ENCODE peak calls at places on chromosomes 4 and X, in eight cellular contexts. I, O, V, T, Y, B, M and G are unnamed samples.

GRCh38 chr4:82044141-82044993 is 329.4 kb downstream of the HNRNPD start:
- DNase-seq in I (no peak), O (peak), V (no peak), T (peak), Y (peak), B (no peak), M (peak), G (no peak)

GRCh38 chr4:68434836-68435235 is 12.4 kb upstream of the TMPRSS11E start:
- DNase-seq in I (no peak), O (no peak), V (no peak), T (no peak), Y (no peak), B (no peak), M (no peak), G (no peak)

GRCh38 chr4:144817081-144817480 is 171.1 kb downstream of the HHIP start:
- DNase-seq in I (no peak), O (peak), V (no peak), T (no peak), Y (no peak), B (no peak), M (no peak), G (no peak)

GRCh38 chr4:57100979-57101629 is 9.1 kb downstream of the IGFBP7 start:
- DNase-seq in I (no peak), O (no peak), V (no peak), T (no peak), Y (peak), B (no peak), M (no peak), G (no peak)

GRCh38 chr4:122996350-122996749 is 74.0 kb upstream of the NUDT6 start:
- DNase-seq in I (no peak), O (no peak), V (no peak), T (no peak), Y (no peak), B (no peak), M (no peak), G (no peak)

GRCh38 chr4:81960968-81961367 is 412.8 kb downstream of the HNRNPD start:
- DNase-seq in I (no peak), O (no peak), V (no peak), T (no peak), Y (no peak), B (no peak), M (no peak), G (no peak)

GRCh38 chrX:46653482-46653881 is 79.9 kb downstream of the CHST7 start:
- DNase-seq in I (no peak), O (no peak), V (peak), T (no peak), Y (peak), B (no peak), M (no peak), G (no peak)

GRCh38 chr4:96677499-96677898 is 837.6 kb downstream of the PDHA2 start:
- DNase-seq in I (no peak), O (peak), V (no peak), T (no peak), Y (no peak), B (no peak), M (no peak), G (no peak)

GRCh38 chr4:105145059-105145912 is 1.4 kb upstream of the TET2 start:
- DNase-seq in I (no peak), O (no peak), V (no peak), T (no peak), Y (no peak), B (no peak), M (no peak), G (no peak)

GRCh38 chr4:5191831-5192230 is 140.6 kb downstream of the STK32B start:
- DNase-seq in I (no peak), O (no peak), V (no peak), T (no peak), Y (no peak), B (no peak), M (no peak), G (no peak)

DNA sequence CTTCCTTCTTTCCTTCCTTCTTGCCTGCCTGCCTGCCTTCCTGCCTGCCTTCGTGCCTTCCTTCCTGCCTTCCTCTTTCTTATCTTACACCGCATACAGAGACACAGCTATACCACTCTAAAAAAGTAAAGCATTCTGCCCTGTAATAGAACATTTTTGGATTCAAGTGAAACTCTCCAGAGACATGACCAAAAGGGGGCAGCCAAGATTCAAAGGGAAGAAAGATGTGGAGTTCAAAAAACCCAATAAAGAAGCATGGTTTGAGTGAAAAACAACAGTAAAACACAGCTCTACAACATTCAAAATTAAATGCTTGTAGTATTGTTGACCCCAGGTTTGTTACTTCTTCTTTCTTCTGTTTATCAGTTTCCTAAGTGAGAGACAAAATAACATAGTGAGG is 914.9 kb upstream of the PCDH7 start:
- DNase-seq in I (no peak), O (no peak), V (no peak), T (no peak), Y (no peak), B (no peak), M (no peak), G (no peak)
- TF ChIP-seq CTCF in I (no peak), O (peak), V (no peak), T (no peak), Y (peak), B (peak), M (no peak), G (no peak)

GRCh38 chr4:175147233-175147632 is 229.1 kb downstream of the ADAM29 start:
- DNase-seq in I (no peak), O (no peak), V (no peak), T (no peak), Y (no peak), B (no peak), M (no peak), G (no peak)
- H3K4me3 ChIP-seq in I (no peak), O (no peak), V (no peak), T (no peak), Y (no peak), B (no peak), M (no peak), G (no peak)

DNA sequence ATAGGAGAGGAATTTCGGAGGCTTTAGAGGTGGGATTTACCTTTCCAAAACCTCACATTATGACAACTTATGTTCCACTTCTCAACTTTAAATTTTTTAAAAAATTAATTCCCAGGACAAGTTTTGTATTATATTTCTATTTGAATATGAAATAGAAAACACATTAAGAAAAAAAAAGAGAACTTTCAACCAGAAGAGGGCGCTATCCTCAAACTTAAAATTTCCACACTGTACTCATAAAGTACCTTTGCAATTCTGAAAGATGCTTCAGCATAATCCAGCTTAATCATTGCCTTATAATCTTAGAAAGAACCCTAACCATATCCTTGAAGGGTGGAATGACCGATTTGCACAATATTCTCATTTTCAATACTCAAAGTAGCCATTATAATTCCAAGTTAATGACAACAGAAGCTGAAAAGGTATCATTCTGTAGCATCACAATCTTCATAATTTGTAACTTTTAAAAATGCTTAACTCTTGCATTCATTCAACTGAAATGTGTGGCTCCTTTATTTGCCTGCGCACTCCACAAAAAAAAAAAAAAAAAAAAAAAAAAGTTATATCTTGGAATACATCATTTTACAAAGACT is 158.0 kb downstream of the KCNIP4 start:
- DNase-seq in I (no peak), O (peak), V (no peak), T (no peak), Y (peak), B (no peak), M (no peak), G (no peak)
- TF ChIP-seq CTCF in I (peak), O (peak), V (peak), T (peak), Y (peak), B (peak), M (peak), G (no peak)

GRCh38 chrX:103464071-103464773 is 55.1 kb downstream of the RAB40A start:
- DNase-seq in I (no peak), O (peak), V (peak), T (no peak), Y (peak), B (no peak), M (no peak), G (no peak)
- H3K4me3 ChIP-seq in I (peak), O (no peak), V (peak), T (peak), Y (no peak), B (peak), M (peak), G (no peak)

GRCh38 chr4:153530996-153531375 is 64.8 kb downstream of the TMEM131L start:
- DNase-seq in I (no peak), O (no peak), V (no peak), T (no peak), Y (peak), B (no peak), M (no peak), G (no peak)
- TF ChIP-seq CTCF in I (peak), O (peak), V (no peak), T (no peak), Y (peak), B (peak), M (no peak), G (no peak)

GRCh38 chr4:102324725-102325124 is 20.6 kb downstream of the SLC39A8 start:
- DNase-seq in I (no peak), O (no peak), V (no peak), T (no peak), Y (no peak), B (no peak), M (no peak), G (no peak)
- H3K4me3 ChIP-seq in I (no peak), O (no peak), V (no peak), T (no peak), Y (no peak), B (no peak), M (no peak), G (no peak)

GRCh38 chrX:68083510-68083909 is 349.8 kb downstream of the OPHN1 start:
- DNase-seq in I (peak), O (peak), V (no peak), T (no peak), Y (no peak), B (peak), M (no peak), G (no peak)

GRCh38 chrX:68084765-68085164 is 348.5 kb downstream of the OPHN1 start:
- DNase-seq in I (no peak), O (peak), V (no peak), T (peak), Y (no peak), B (peak), M (no peak), G (peak)

GRCh38 chrX:68077378-68077777 is 355.9 kb downstream of the OPHN1 start:
- DNase-seq in I (no peak), O (no peak), V (no peak), T (no peak), Y (no peak), B (no peak), M (no peak), G (no peak)

GRCh38 chrX:68079961-68080360 is 353.3 kb downstream of the OPHN1 start:
- DNase-seq in I (no peak), O (no peak), V (no peak), T (no peak), Y (no peak), B (no peak), M (no peak), G (no peak)
- TF ChIP-seq CTCF in I (no peak), O (no peak), V (no peak), T (no peak), Y (no peak), B (no peak), M (no peak), G (no peak)